ENCODE peak calls at places on chromosomes 3 and 15, in nine cellular contexts. C is CD8-positive, alpha-beta T cell; U is ascending aorta; Z is K562; V is AG09309; X is HFF-Myc; B is epithelial cell of esophagus; K is A673; H is A549. J is an unnamed sample.

GRCh38 chr3:168996622-168997021 is 666.9 kb downstream of the MECOM start:
- DNase-seq in Z (no peak), X (no peak), U (no peak), H (no peak), B (no peak), C (no peak), K (no peak), V (no peak), J (no peak)

GRCh38 chr15:44215594-44215993 is 20.5 kb upstream of the FRMD5 start:
- DNase-seq in U (no peak), B (peak; percentile 73), X (peak; percentile 33), V (peak; percentile 74), Z (no peak), H (peak; percentile 24), K (no peak), C (no peak), J (peak; percentile 90)

GRCh38 chr15:61623746-61624145 is 394.6 kb upstream of the RORA start:
- DNase-seq in K (no peak), Z (no peak), C (no peak), H (no peak), U (no peak), B (no peak), V (no peak), X (no peak), J (no peak)

GRCh38 chr15:64634576-64635485 is 140.6 kb downstream of the RBPMS2 start:
- DNase-seq in H (no peak), C (no peak), X (no peak), Z (no peak), V (no peak), U (no peak), K (peak; percentile 26), B (peak; percentile 32), J (peak; percentile 32)

GRCh38 chr3:157082305-157082981 is 77.5 kb downstream of the CCNL1 start:
- DNase-seq in C (no peak), Z (no peak), B (peak; percentile 96), H (no peak), U (no peak), V (peak; percentile 78), X (no peak), K (peak; percentile 40), J (peak; percentile 59)

GRCh38 chr15:77542491-77543001 is 90.2 kb downstream of the LINGO1 start:
- DNase-seq in B (peak; percentile 50), Z (no peak), H (no peak), U (no peak), K (no peak), C (no peak), X (no peak), V (no peak), J (no peak)

GRCh38 chr3:188431040-188431439 is 277.1 kb downstream of the LPP start:
- DNase-seq in C (no peak), V (no peak), K (no peak), H (no peak), Z (no peak), B (no peak), U (no peak), X (no peak), J (no peak)

GRCh38 chr15:39798382-39798781 is 15.7 kb upstream of the FSIP1 start:
- DNase-seq in B (no peak), H (no peak), U (no peak), K (no peak), X (no peak), C (no peak), V (no peak), Z (no peak), J (no peak)

GRCh38 chr3:129908417-129908816 is 14.9 kb upstream of the TMCC1 start:
- DNase-seq in V (no peak), C (no peak), X (no peak), U (no peak), Z (no peak), K (no peak), H (no peak), B (no peak), J (no peak)

GRCh38 chr3:143166376-143166775 is 46.8 kb downstream of the CHST2 start:
- DNase-seq in V (no peak), U (no peak), Z (no peak), C (no peak), H (no peak), K (no peak), B (no peak), X (no peak), J (no peak)

GRCh38 chr3:136281966-136282554 is 31.9 kb downstream of the PCCB start:
- DNase-seq in X (no peak), K (no peak), Z (no peak), B (no peak), U (no peak), H (no peak), V (no peak), C (no peak), J (no peak)

GRCh38 chr3:101851833-101852232 is 2.5 kb downstream of the NFKBIZ start:
- DNase-seq in U (no peak), B (no peak), V (no peak), X (no peak), Z (no peak), C (no peak), H (no peak), K (no peak), J (no peak)

GRCh38 chr15:75981149-75981815 is 30.9 kb downstream of the NRG4 start:
- DNase-seq in H (no peak), K (no peak), B (no peak), V (no peak), U (no peak), Z (no peak), X (no peak), C (no peak), J (no peak)

GRCh38 chr3:59535791-59536221 is 486.0 kb upstream of the CFAP20DC start:
- DNase-seq in H (no peak), X (peak; percentile 12), Z (no peak), C (no peak), U (no peak), K (no peak), V (peak; percentile 60), B (peak; percentile 23), J (no peak)

GRCh38 chr3:180871901-180872300 is 40.6 kb upstream of the FXR1 start:
- DNase-seq in H (no peak), B (peak; percentile 10), C (no peak), K (no peak), X (no peak), U (no peak), V (no peak), Z (no peak), J (peak; percentile 34)

GRCh38 chr3:102163039-102163817 is 271.6 kb upstream of the ZPLD1 start:
- DNase-seq in X (no peak), B (peak; percentile 74), H (peak; percentile 30), C (no peak), V (peak; percentile 42), U (no peak), Z (no peak), K (peak; percentile 60), J (no peak)

GRCh38 chr15:96264801-96265515 is 65.5 kb upstream of the NR2F2 start:
- DNase-seq in U (no peak), X (no peak), Z (peak; percentile 35), H (peak; percentile 52), C (no peak), B (peak; percentile 53), K (no peak), V (no peak), J (no peak)

GRCh38 chr3:139113766-139114165 is 69.1 kb upstream of the PRR23C start:
- DNase-seq in B (no peak), V (no peak), K (no peak), Z (no peak), U (no peak), H (no peak), C (no peak), X (no peak), J (no peak)

GRCh38 chr3:42477696-42478095 is 24.7 kb upstream of the VIPR1 start:
- DNase-seq in C (no peak), X (no peak), U (no peak), V (no peak), K (no peak), Z (peak; percentile 5), H (no peak), B (no peak), J (no peak)

GRCh38 chr15:27762471-27762870 is 336.6 kb downstream of the OCA2 start:
- DNase-seq in B (no peak), K (no peak), Z (no peak), H (no peak), X (no peak), C (no peak), U (no peak), V (no peak), J (no peak)

GRCh38 chr3:153165211-153165815 is 3.3 kb downstream of the RAP2B start:
- DNase-seq in V (no peak), Z (no peak), U (no peak), X (no peak), B (no peak), K (peak; percentile 66), H (no peak), C (no peak), J (no peak)

GRCh38 chr3:136752046-136752326 is 192 bp downstream of the STAG1 start:
- DNase-seq in B (peak; percentile 65), U (no peak), H (no peak), Z (peak; percentile 51), K (no peak), C (no peak), X (no peak), V (no peak), J (no peak)

GRCh38 chr15:92011611-92012367 is 158.3 kb downstream of the SLCO3A1 start:
- DNase-seq in V (no peak), H (no peak), K (no peak), X (no peak), C (no peak), Z (no peak), U (no peak), B (peak; percentile 61), J (no peak)
- H3K4me3 ChIP-seq in V (no peak overlapping the region), H (no peak overlapping the region), K (no peak overlapping the region), X (no peak overlapping the region), C (no peak overlapping the region), Z (no peak overlapping the region), U (peak overlapping the region; percentile 18), B (no peak overlapping the region), J (no peak overlapping the region)

GRCh38 chr15:52576692-52577091 is 7.9 kb upstream of the ARPP19 start:
- DNase-seq in B (no peak), K (no peak), C (no peak), X (no peak), H (no peak), V (no peak), Z (no peak), U (no peak), J (no peak)
- TF ChIP-seq CTCF in B (no peak), K (no peak), C (no peak), X (no peak), H (no peak), V (no peak), Z (no peak), U (no peak), J (no peak)

DNA sequence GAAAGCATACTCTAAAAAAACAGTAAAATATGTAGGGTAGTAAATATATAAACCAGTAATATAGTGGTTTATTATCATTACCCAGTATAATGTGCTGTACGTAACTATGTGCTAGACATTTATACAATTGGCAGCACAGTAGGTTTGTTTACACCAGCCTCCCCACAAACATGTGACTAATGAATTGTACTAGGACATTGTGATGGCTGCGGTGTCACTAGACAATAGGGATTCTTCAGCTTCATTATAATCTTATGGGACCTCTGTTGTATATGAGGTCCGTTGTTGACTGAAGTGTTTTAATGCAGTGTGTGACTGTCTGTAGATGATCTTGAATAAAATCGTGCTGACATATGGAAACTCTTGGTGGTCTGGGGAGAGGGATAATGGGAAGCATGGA is 496.3 kb upstream of the TBL1XR1 start:
- DNase-seq in Z (no peak), U (no peak), B (no peak), C (no peak), H (no peak), X (no peak), K (no peak), V (no peak), J (no peak)
- H3K4me3 ChIP-seq in Z (no peak overlapping the region), U (no peak overlapping the region), B (no peak overlapping the region), C (no peak overlapping the region), H (no peak overlapping the region), X (no peak overlapping the region), K (no peak overlapping the region), V (no peak overlapping the region), J (no peak overlapping the region)

GRCh38 chr3:56764904-56765445 is 36.8 kb downstream of the ARHGEF3 start:
- DNase-seq in X (no peak), B (no peak), V (no peak), C (no peak), U (no peak), K (no peak), Z (no peak), H (no peak), J (no peak)
- TF ChIP-seq CTCF in X (no peak), B (no peak), V (no peak), C (no peak), U (no peak), K (no peak), Z (no peak), H (no peak), J (no peak)